ENCODE peak calls at places on chromosome 15, in seven cellular contexts. F is activated naive CD4-positive, alpha-beta T cell treated with anti-CD3 and anti-CD28 coated beads for 36 hours; U is progenitor cell of endocrine pancreas; M is naive thymus-derived CD8-positive, alpha-beta T cell; D is T-helper 17 cell; S is NCI-H1436; B is activated CD8-positive, alpha-beta memory T cell treated with anti-CD3 and anti-CD28 coated beads for 48 hours. X is an unnamed sample.

GRCh38 chr15:89825264-89825940 is 10.8 kb upstream of the ANPEP start:
- DNase-seq in S (no peak), B (no peak), U (no peak), D (no peak), F (no peak), M (no peak), X (no peak)

GRCh38 chr15:50697109-50697797 is 10.7 kb upstream of the TRPM7 start:
- DNase-seq in B (no peak), M (no peak), D (no peak), U (no peak), F (no peak), S (no peak), X (no peak)

GRCh38 chr15:33789141-33789540 is 179.2 kb upstream of the CHRM5 start:
- DNase-seq in D (no peak), F (no peak), M (no peak), U (no peak), S (no peak), B (no peak), X (no peak)

GRCh38 chr15:36622247-36622795 is 42.9 kb downstream of the CDIN1 start:
- DNase-seq in F (no peak), B (no peak), S (no peak), U (no peak), M (no peak), D (no peak), X (no peak)

GRCh38 chr15:74443100-74443909 is 9.5 kb upstream of the SEMA7A start:
- DNase-seq in U (no peak), B (no peak), S (no peak), M (no peak), F (no peak), D (no peak), X (no peak)

GRCh38 chr15:81221449-81221848 is 24.8 kb downstream of the IL16 start:
- DNase-seq in D (no peak), U (no peak), F (no peak), M (no peak), S (no peak), B (no peak), X (peak; percentile 8)

GRCh38 chr15:95826831-95827230 is 503.7 kb upstream of the NR2F2 start:
- DNase-seq in U (no peak), M (no peak), F (no peak), D (no peak), B (no peak), S (no peak), X (no peak)

GRCh38 chr15:33132722-33133345 is 61.7 kb downstream of the FMN1 start:
- DNase-seq in U (peak; percentile 22), S (peak; percentile 1), F (no peak), B (no peak), M (no peak), D (no peak), X (peak; percentile 33)

GRCh38 chr15:88284441-88285106 is 28.0 kb upstream of the NTRK3 start:
- DNase-seq in D (no peak), M (no peak), U (no peak), F (no peak), B (no peak), S (no peak), X (no peak)

GRCh38 chr15:67212655-67213054 is 41.8 kb downstream of the AAGAB start:
- DNase-seq in F (no peak), M (no peak), B (no peak), U (no peak), S (no peak), D (no peak), X (no peak)

GRCh38 chr15:25655168-25655956 is 207.8 kb downstream of the ATP10A start:
- DNase-seq in S (no peak), B (no peak), U (no peak), D (no peak), F (no peak), M (no peak), X (no peak)

GRCh38 chr15:31200735-31201151 is 99.2 kb upstream of the TRPM1 start:
- DNase-seq in M (peak; percentile 55), S (peak; percentile 41), U (peak; percentile 59), B (no peak), D (peak; percentile 51), F (peak; percentile 88), X (no peak)

GRCh38 chr15:39239562-39239961 is 341.3 kb upstream of the THBS1 start:
- DNase-seq in U (no peak), S (no peak), F (no peak), B (no peak), D (no peak), M (no peak), X (peak; percentile 67)

GRCh38 chr15:67918205-67918861 is 78.5 kb upstream of the RNU6-1 start:
- DNase-seq in F (no peak), M (no peak), U (no peak), S (no peak), D (no peak), B (no peak), X (no peak)

GRCh38 chr15:58491151-58491473 is 59.3 kb downstream of the LIPC start:
- DNase-seq in M (no peak), S (no peak), D (no peak), B (no peak), F (no peak), U (no peak), X (no peak)

GRCh38 chr15:69906256-69907185 is 191.2 kb downstream of the TLE3 start:
- DNase-seq in D (no peak), B (no peak), F (no peak), U (no peak), M (no peak), S (no peak), X (no peak)

GRCh38 chr15:65778269-65778668 is 13.8 kb downstream of the DENND4A start:
- DNase-seq in D (no peak), M (no peak), B (no peak), U (no peak), F (no peak), S (no peak), X (no peak)

GRCh38 chr15:84749111-84749991 is 959 bp downstream of the ZNF592 start:
- DNase-seq in B (no peak), S (no peak), M (peak; percentile 8), D (no peak), F (peak; percentile 76), U (no peak), X (no peak)

GRCh38 chr15:89770041-89770440 is 6.1 kb upstream of the MESP2 start:
- DNase-seq in M (no peak), U (no peak), D (no peak), B (no peak), S (no peak), F (no peak), X (no peak)

GRCh38 chr15:71093089-71094024 is 21.9 kb upstream of the THSD4 start:
- DNase-seq in D (no peak), B (no peak), U (no peak), S (no peak), F (no peak), M (no peak), X (no peak)

GRCh38 chr15:48645558-48646330 is at the start of gene FBN1:
- DNase-seq in D (no peak), F (peak; percentile 39), M (no peak), S (no peak), B (no peak), U (peak; percentile 25), X (peak; percentile 72)

GRCh38 chr15:99424978-99425665 is 140.7 kb upstream of the MEF2A start:
- DNase-seq in F (peak; percentile 83), U (no peak), S (no peak), D (no peak), B (no peak), M (peak; percentile 41), X (peak; percentile 29)

GRCh38 chr15:76336254-76337046 is at the start of gene ISL2:
- DNase-seq in M (no peak), D (peak; percentile 26), S (no peak), B (no peak), U (peak; percentile 52), F (peak; percentile 66), X (no peak)

GRCh38 chr15:99390667-99391066 is 139.4 kb downstream of the LRRC28 start:
- DNase-seq in B (no peak), S (no peak), M (no peak), U (no peak), D (no peak), F (no peak), X (no peak)